ENCODE peak calls at places on chromosomes 13 and 19, in five cellular contexts. G is lung, N is endothelial cell of umbilical vein, Z is AG10803, E is K562. L is an unnamed sample.

GRCh38 chr19:34494601-34495000 is 13.0 kb downstream of the WTIP start:
- DNase-seq in G (no peak), N (no peak), Z (no peak), E (no peak), L (no peak)

GRCh38 chr19:1970806-1971502 is 30.0 kb downstream of the CSNK1G2 start:
- DNase-seq in G (no peak), N (no peak), Z (no peak), E (no peak), L (no peak)

GRCh38 chr19:38250821-38251563 is 5.2 kb downstream of the PPP1R14A start:
- DNase-seq in G (no peak), N (no peak), Z (no peak), E (no peak), L (no peak)

GRCh38 chr13:94829201-94829600 is 116.9 kb upstream of the SOX21 start:
- DNase-seq in G (no peak), N (no peak), Z (no peak), E (no peak), L (no peak)

GRCh38 chr13:80363890-80364503 is 23.1 kb upstream of the SPRY2 start:
- DNase-seq in G (no peak), N (peak), Z (peak), E (peak), L (no peak)

GRCh38 chr13:108218044-108218974 is at the start of gene ABHD13:
- DNase-seq in G (peak), N (peak), Z (peak), E (peak), L (peak)

GRCh38 chr13:27619711-27620376 is 485 bp downstream of the LNX2 start:
- DNase-seq in G (peak), N (peak), Z (peak), E (no peak), L (no peak)

GRCh38 chr13:113620036-113620435 is 35.5 kb downstream of the TFDP1 start:
- DNase-seq in G (no peak), N (no peak), Z (no peak), E (no peak), L (no peak)

GRCh38 chr19:45817010-45817724 is 2.1 kb upstream of the RSPH6A start:
- DNase-seq in G (peak), N (peak), Z (peak), E (peak), L (peak)

GRCh38 chr19:51689751-51690358 is 3.3 kb upstream of the SPACA6 start:
- DNase-seq in G (peak), N (peak), Z (peak), E (peak), L (no peak)

GRCh38 chr19:4272894-4273293 is 6.2 kb upstream of the SHD start:
- DNase-seq in G (no peak), N (no peak), Z (no peak), E (no peak), L (no peak)

GRCh38 chr13:35859981-35860380 is 271.2 kb downstream of the DCLK1 start:
- DNase-seq in G (no peak), N (no peak), Z (no peak), E (no peak), L (no peak)

GRCh38 chr19:16274466-16274865 is 50.2 kb upstream of the KLF2 start:
- DNase-seq in G (no peak), N (no peak), Z (peak), E (no peak), L (no peak)

GRCh38 chr19:43780706-43781525 is at the start of gene KCNN4:
- DNase-seq in G (no peak), N (no peak), Z (peak), E (peak), L (no peak)

GRCh38 chr13:111872475-111873150 is 194.3 kb upstream of the SOX1 start:
- DNase-seq in G (no peak), N (no peak), Z (no peak), E (no peak), L (no peak)

GRCh38 chr19:35029737-35030256 is 473 bp upstream of the SCN1B start:
- DNase-seq in G (no peak), N (peak), Z (no peak), E (no peak), L (no peak)

GRCh38 chr13:87999791-88000190 is 328.6 kb downstream of the SLITRK5 start:
- DNase-seq in G (no peak), N (no peak), Z (no peak), E (no peak), L (no peak)

GRCh38 chr19:511101-511841 is 4.0 kb downstream of the TPGS1 start:
- DNase-seq in G (no peak), N (peak), Z (no peak), E (no peak), L (no peak)

GRCh38 chr13:28503182-28503980 is 8.5 kb upstream of the FLT1 start:
- DNase-seq in G (no peak), N (no peak), Z (no peak), E (no peak), L (no peak)

GRCh38 chr19:53772943-53773342 is 51.2 kb downstream of the NLRP12 start:
- DNase-seq in G (peak), N (peak), Z (peak), E (peak), L (no peak)

GRCh38 chr13:91357613-91358383 is 10.3 kb downstream of the MIR17HG start:
- DNase-seq in G (no peak), N (no peak), Z (no peak), E (peak), L (no peak)

DNA sequence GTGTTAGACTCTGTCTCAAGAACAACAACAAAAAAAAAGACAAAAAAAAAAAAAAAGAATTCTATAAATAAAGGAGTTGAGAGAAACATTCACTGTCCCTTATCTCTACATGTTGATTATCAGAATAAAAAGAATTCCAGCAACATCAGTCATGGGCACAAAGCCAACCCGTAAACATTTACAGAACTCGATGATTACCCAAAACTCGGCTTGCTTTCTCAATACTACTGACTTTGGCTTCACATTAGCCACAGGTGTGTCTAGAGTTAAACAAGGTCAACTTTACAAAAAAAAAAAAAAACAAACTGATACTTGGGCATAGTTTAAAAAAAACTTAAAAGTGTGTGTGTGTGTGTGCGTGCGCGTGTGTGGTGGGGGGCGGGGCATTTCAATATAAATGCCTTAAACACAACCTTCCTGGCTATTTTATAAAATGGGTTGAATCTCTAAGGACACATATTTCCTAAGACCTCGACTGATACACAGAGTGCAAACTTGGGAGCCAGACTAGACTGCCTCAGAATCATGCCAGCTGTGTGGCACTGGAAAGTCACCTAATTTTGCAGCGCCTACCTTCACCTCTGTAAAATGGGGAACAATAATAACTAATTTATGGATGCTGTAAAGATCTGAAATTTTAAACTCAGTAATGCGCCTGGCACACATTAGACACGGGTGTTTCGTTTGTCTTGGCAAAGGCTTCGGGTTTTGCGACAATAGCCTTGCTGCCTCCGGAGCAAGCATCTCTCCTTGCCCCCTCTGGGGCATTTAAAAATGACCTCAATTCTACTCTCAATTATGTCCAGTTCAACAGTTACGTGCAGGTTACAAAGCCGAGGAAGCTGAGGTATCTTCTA is 925 bp downstream of the EBPL start:
- DNase-seq in G (no peak), N (peak), Z (no peak), E (peak), L (no peak)
- TF ChIP-seq CTCF in G (no peak), N (no peak), Z (no peak), E (no peak), L (no peak)

GRCh38 chr13:101258071-101258470 is 158.2 kb downstream of the NALCN start:
- DNase-seq in G (no peak), N (peak), Z (peak), E (peak), L (peak)
- H3K4me3 ChIP-seq in G (no peak), N (no peak), Z (no peak), E (no peak), L (no peak)

GRCh38 chr19:13016628-13017305 is 21.5 kb downstream of the NFIX start:
- DNase-seq in G (no peak), N (no peak), Z (no peak), E (peak), L (no peak)
- TF ChIP-seq CTCF in G (no peak), N (no peak), Z (no peak), E (no peak), L (no peak)

DNA sequence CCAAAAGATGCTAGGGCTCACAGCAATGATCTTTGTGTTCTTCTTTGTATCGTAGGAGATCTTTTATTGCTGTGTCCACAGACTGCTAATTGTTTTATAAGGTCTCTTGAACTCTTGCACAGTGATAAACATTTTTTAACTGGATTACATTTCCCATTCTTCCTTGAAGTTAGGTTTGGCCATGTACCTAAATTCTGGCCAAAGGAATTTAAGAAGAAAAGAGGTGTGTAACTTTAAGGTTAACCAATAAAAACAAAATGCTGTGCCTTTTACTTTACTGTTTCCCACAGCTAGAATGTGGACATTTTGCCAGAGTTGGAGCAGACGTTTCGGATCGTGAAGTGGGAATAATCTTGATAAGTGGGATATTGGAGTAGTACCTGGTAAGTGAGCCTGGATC is 82.6 kb upstream of the GPC6 start:
- DNase-seq in G (no peak), N (no peak), Z (no peak), E (no peak), L (no peak)
- H3K4me3 ChIP-seq in G (no peak), N (no peak), Z (no peak), E (no peak), L (no peak)

GRCh38 chr13:69585656-69586055 is 522.0 kb upstream of the ATXN8OS start:
- DNase-seq in G (no peak), N (no peak), Z (no peak), E (no peak), L (no peak)
- TF ChIP-seq CTCF in G (no peak), N (no peak), Z (no peak), E (no peak), L (no peak)

GRCh38 chr13:98511435-98511834 is 65.5 kb downstream of the STK24 start:
- DNase-seq in G (no peak), N (no peak), Z (no peak), E (no peak), L (no peak)

GRCh38 chr13:98507060-98507797 is 69.7 kb downstream of the STK24 start:
- DNase-seq in G (peak), N (peak), Z (peak), E (peak), L (no peak)

GRCh38 chr13:98510156-98510509 is 66.8 kb downstream of the STK24 start:
- DNase-seq in G (no peak), N (no peak), Z (no peak), E (no peak), L (no peak)

GRCh38 chr13:98508280-98509074 is 68.4 kb downstream of the STK24 start:
- DNase-seq in G (no peak), N (no peak), Z (peak), E (no peak), L (no peak)

DNA sequence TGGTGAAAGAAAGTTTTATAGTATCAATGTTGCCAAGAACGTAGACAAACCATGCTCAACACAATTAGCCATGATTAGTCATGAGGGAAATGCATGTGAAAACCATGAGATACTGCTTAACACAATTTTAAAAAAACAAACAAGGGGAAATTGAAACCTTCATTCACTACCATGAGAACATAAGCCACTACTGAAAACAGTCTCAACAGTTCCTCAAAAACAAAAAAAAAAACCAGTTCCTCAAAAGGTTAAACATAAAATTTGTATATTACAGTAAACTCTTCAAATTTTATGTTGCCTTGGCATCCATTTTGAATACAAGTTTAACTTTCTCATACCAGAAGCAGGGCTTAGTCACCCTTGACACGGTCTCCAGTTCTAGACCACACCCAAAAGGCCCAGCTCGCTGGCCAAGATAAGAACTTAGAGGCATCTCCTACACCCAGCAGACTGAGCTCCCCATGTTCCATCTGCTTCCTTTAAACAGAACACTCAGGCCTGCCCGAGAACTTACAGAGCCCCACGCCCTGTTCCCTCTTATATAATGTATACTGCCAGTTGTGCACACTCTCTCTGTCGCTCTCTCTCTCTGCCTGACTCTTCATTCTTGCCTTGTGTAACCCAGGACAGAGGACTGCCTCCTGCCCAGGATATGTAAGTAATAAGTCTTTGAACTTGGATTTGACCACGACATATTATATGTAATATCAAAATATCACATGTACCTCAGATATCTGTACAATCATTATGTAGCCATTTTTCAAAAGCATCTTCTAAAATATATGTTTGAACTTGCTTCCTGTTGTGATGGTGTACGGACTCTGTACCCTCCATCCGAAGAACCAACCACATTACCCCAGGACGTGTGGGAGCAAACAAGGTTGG is 67.4 kb downstream of the STK24 start:
- DNase-seq in G (peak), N (peak), Z (peak), E (peak), L (peak)
- H3K4me3 ChIP-seq in G (no peak), N (peak), Z (no peak), E (peak), L (no peak)

GRCh38 chr19:55466246-55466614 is 1.7 kb upstream of the C19orf85 start:
- DNase-seq in G (no peak), N (no peak), Z (no peak), E (no peak), L (no peak)

GRCh38 chr19:55464669-55465068 is at the start of gene C19orf85:
- DNase-seq in G (no peak), N (no peak), Z (no peak), E (no peak), L (no peak)

GRCh38 chr19:55465460-55466245 is 1.1 kb upstream of the C19orf85 start:
- DNase-seq in G (no peak), N (no peak), Z (no peak), E (no peak), L (no peak)

GRCh38 chr19:55468054-55468393 is 3.5 kb upstream of the C19orf85 start:
- DNase-seq in G (no peak), N (no peak), Z (no peak), E (no peak), L (no peak)

DNA sequence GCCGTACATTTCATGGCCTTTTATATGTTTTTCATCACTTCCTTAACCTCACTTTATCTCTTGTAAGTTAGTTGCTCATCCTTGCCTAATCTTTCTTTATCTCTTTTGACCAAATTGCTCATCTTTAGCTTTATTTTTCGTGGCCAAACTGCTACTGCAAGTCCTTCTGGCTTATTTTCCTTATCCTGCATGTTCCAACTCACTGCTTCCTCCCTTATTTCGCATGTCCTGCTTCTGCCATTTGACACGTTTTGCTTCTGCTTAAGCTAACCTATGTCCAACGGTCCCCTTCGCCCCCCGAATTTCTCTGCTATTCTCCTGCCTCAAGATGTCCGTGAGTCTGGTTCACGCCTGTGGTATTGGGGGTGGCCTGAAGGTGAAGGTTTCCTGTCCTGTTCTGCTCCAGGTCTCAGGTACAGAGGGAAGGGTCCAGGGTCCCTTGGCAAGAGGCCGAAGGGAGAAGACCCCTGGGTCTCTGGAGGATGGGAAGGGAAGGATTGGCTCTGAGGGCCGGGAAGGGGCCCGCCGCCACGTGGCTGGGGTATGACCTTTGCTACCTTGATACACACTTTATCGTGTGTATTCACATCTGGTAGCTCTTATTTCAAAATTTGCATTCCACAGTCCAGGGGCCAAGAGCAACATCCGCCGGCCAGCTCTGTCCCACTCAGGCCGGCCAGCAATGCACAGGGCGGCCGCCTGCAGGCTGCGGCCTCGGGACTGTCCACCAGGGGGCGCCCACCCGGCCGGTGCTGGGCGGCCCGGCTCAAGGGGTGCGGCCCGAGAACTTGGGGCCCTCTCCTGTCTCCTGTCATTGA is 2.9 kb upstream of the C19orf85 start:
- DNase-seq in G (peak), N (peak), Z (peak), E (peak), L (no peak)
- TF ChIP-seq CTCF in G (peak), N (peak), Z (peak), E (peak), L (peak)

DNA sequence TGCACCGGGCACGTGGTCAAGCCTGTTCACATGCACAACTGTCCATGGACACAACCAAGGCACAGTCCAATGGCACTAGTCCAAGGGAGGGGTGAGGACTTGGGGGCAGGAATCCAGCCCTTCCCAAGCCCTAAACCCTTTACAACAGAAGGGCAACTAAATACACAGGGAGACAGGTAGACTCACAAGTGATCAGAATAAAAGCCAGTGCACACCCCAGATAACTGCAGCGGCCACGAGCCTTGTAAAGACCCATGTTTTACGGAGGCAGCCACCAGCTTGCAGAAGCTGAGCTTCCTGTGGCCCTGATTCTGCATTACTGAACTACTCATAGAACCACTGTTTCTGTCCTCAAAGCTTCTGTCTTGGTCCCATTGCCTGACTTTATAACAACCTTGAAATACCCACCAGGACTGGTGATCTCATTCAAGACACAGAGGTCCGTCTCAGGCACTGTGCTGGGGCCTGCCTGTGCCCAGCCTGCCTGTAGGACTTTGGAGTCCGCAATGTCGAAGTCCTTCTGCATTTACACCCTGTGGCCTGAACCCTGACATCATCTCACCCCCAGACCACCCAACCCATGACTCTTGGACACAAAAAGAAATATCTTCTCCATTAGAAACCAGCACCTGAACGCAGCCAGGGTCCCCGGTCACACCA is 181.2 kb downstream of the COL4A1 start:
- DNase-seq in G (peak), N (no peak), Z (no peak), E (no peak), L (no peak)
- H3K4me3 ChIP-seq in G (no peak), N (no peak), Z (no peak), E (no peak), L (no peak)

L was measured in GM12864.